ENCODE peak calls at places on chromosomes 4 and X, in nine cellular contexts. W is NCI-H510A treated with DMSO at 0.1 percent for 48 hours; U is type B pancreatic cell; A is T-cell; P is activated CD8-positive, alpha-beta memory T cell treated with anti-CD3 and anti-CD28 coated beads for 48 hours; H is Calu3; T is stimulated activated CD8-positive, alpha-beta memory T cell treated with anti-CD3 and anti-CD28 coated beads, Interleukin-4, amount 100 ng/mL, for 1 hour; O is NCI-H446; Z is dorsolateral prefrontal cortex. Q is an unnamed sample.

GRCh38 chr4:17168571-17168970 is 270.1 kb upstream of the LDB2 start:
- DNase-seq in W (no peak), U (no peak), A (no peak), P (no peak), H (no peak), T (no peak), O (no peak), Z (no peak), Q (no peak)

GRCh38 chr4:110619401-110620247 is 3.3 kb downstream of the PITX2 start:
- DNase-seq in W (no peak), U (no peak), A (no peak), P (no peak), H (no peak), T (no peak), O (no peak), Z (no peak), Q (no peak)

GRCh38 chr4:1767770-1768366 is 25.2 kb upstream of the FGFR3 start:
- DNase-seq in W (peak; percentile 9), U (no peak), A (peak; percentile 14), P (no peak), H (peak; percentile 75), T (no peak), O (no peak), Z (no peak), Q (no peak)

GRCh38 chr4:99205104-99205979 is 13.7 kb downstream of the ADH6 start:
- DNase-seq in W (no peak), U (no peak), A (no peak), P (no peak), H (no peak), T (no peak), O (no peak), Z (no peak), Q (no peak)

GRCh38 chr4:139735381-139736256 is 70.0 kb downstream of the MGST2 start:
- DNase-seq in W (no peak), U (no peak), A (no peak), P (no peak), H (no peak), T (no peak), O (no peak), Z (no peak), Q (peak; percentile 34)

GRCh38 chrX:42366181-42366580 is 411.8 kb downstream of the PPP1R2C start:
- DNase-seq in W (no peak), U (no peak), A (no peak), P (no peak), H (no peak), T (no peak), O (no peak), Z (no peak), Q (no peak)

GRCh38 chr4:156312261-156312847 is 358.7 kb upstream of the CTSO start:
- DNase-seq in W (no peak), U (no peak), A (no peak), P (no peak), H (no peak), T (no peak), O (no peak), Z (no peak), Q (no peak)

GRCh38 chrX:19303216-19303880 is 40.4 kb upstream of the PDHA1 start:
- DNase-seq in W (no peak), U (no peak), A (no peak), P (no peak), H (peak; percentile 41), T (no peak), O (no peak), Z (no peak), Q (no peak)

GRCh38 chr4:2942037-2942531 is 21.1 kb downstream of the NOP14 start:
- DNase-seq in W (no peak), U (peak; percentile 61), A (no peak), P (no peak), H (no peak), T (no peak), O (no peak), Z (no peak), Q (no peak)